ENCODE peak calls at places on chromosome 14, in four cellular contexts. R is SIG-M5, C is NCI-H2107, M is MCF 10A. D is an unnamed sample.

GRCh38 chr14:77074969-77075368 is 23.1 kb upstream of the CIPC start:
- DNase-seq in C (no peak), R (no peak), M (no peak), D (no peak)

GRCh38 chr14:31159682-31160296 is 47.8 kb downstream of the HECTD1 start:
- DNase-seq in C (no peak), M (peak; percentile 56), R (no peak), D (no peak)

GRCh38 chr14:91252901-91253794 is 8.6 kb upstream of the GPR68 start:
- DNase-seq in C (no peak), R (no peak), M (no peak), D (no peak)

GRCh38 chr14:54867011-54867410 is 35.6 kb downstream of the GCH1 start:
- DNase-seq in C (no peak), M (peak; percentile 18), R (no peak), D (no peak)

GRCh38 chr14:79011091-79011919 is 841.1 kb downstream of the NRXN3 start:
- DNase-seq in C (peak; percentile 14), M (peak; percentile 45), R (no peak), D (no peak)

GRCh38 chr14:98634043-98634820 is 637.8 kb downstream of the BCL11B start:
- DNase-seq in R (no peak), M (no peak), C (no peak), D (no peak)

GRCh38 chr14:80491131-80491530 is 279.8 kb upstream of the DIO2 start:
- DNase-seq in R (no peak), C (no peak), M (no peak), D (no peak)

GRCh38 chr14:93980464-93981201 is 4.3 kb upstream of the ASB2 start:
- DNase-seq in M (peak; percentile 27), R (no peak), C (no peak), D (no peak)

GRCh38 chr14:49971156-49972141 is 78.6 kb downstream of the ARF6 start:
- DNase-seq in R (no peak), C (no peak), M (peak; percentile 80), D (no peak)

GRCh38 chr14:105061428-105062047 is 3.7 kb downstream of the GPR132 start:
- DNase-seq in R (no peak), C (no peak), M (no peak), D (no peak)